ENCODE peak calls at places on chromosomes 2 and 18, in seven cellular contexts. R, N, B, U, V, Y and J are unnamed samples. For H3K9me3, the result is how much of the 10 kb centered on the place peaks cover.

GRCh38 chr2:59249441-59250330 is 1008.6 kb upstream of the FANCL start:
- DNase-seq in Y (no peak), V (no peak), N (no peak), R (no peak), B (no peak), U (no peak), J (peak)

GRCh38 chr2:64454316-64455030 is 511 bp downstream of the LGALSL start:
- DNase-seq in U (peak), R (peak), V (peak), N (peak), B (peak), Y (peak), J (peak)

GRCh38 chr2:42893047-42893758 is 100.8 kb upstream of the HAAO start:
- DNase-seq in N (no peak), U (no peak), R (no peak), B (no peak), Y (no peak), V (no peak), J (no peak)

GRCh38 chr2:66508358-66509071 is 73.6 kb downstream of the MEIS1 start:
- DNase-seq in U (no peak), Y (no peak), B (no peak), R (peak), N (no peak), V (peak), J (peak)

GRCh38 chr2:108933691-108934117 is 55.3 kb downstream of the EDAR start:
- DNase-seq in Y (no peak), V (no peak), N (peak), U (peak), B (no peak), R (no peak), J (no peak)

GRCh38 chr2:189102735-189103134 is 76.8 kb downstream of the COL5A2 start:
- DNase-seq in N (no peak), V (no peak), Y (no peak), R (no peak), U (no peak), B (no peak), J (no peak)

GRCh38 chr2:73043978-73044832 is 27.3 kb downstream of the SFXN5 start:
- DNase-seq in V (no peak), R (no peak), U (no peak), B (peak), Y (no peak), N (no peak), J (no peak)

GRCh38 chr18:36693931-36694661 is 134.7 kb downstream of the TPGS2 start:
- DNase-seq in U (no peak), Y (no peak), B (peak), N (no peak), V (no peak), R (no peak), J (no peak)

GRCh38 chr18:1094408-1094807 is 189.7 kb downstream of the ADCYAP1 start:
- DNase-seq in N (no peak), U (no peak), Y (no peak), B (no peak), R (no peak), V (no peak), J (no peak)

GRCh38 chr2:203722411-203722810 is 16.0 kb downstream of the CD28 start:
- DNase-seq in B (no peak), R (no peak), V (no peak), U (no peak), Y (no peak), N (no peak), J (no peak)

GRCh38 chr2:98387478-98387877 is 41.2 kb downstream of the CNGA3 start:
- DNase-seq in B (no peak), V (no peak), N (no peak), Y (no peak), U (no peak), R (no peak), J (no peak)

GRCh38 chr18:10321987-10322386 is 132.4 kb upstream of the APCDD1 start:
- DNase-seq in R (no peak), N (no peak), B (no peak), V (no peak), Y (no peak), U (no peak), J (no peak)

GRCh38 chr2:230085201-230085600 is 16.5 kb upstream of the SLC16A14 start:
- DNase-seq in V (no peak), R (peak), B (no peak), N (no peak), Y (no peak), U (no peak), J (no peak)

GRCh38 chr2:12702661-12703121 is 14.0 kb upstream of the TRIB2 start:
- DNase-seq in U (no peak), V (peak), N (no peak), R (peak), Y (no peak), B (no peak), J (no peak)

GRCh38 chr2:240233891-240234502 is 93.5 kb upstream of the OTOS start:
- DNase-seq in B (peak), V (no peak), N (no peak), Y (peak), R (no peak), U (no peak), J (no peak)

GRCh38 chr2:219496781-219497494 is 1.8 kb upstream of the GMPPA start:
- DNase-seq in R (peak), B (peak), N (no peak), Y (no peak), U (peak), V (no peak), J (no peak)

GRCh38 chr2:7835693-7836680 is 845.9 kb upstream of the ID2 start:
- DNase-seq in N (no peak), B (peak), V (no peak), Y (no peak), R (no peak), U (no peak), J (no peak)

GRCh38 chr2:27958711-27959378 is 68.3 kb downstream of the BABAM2 start:
- DNase-seq in U (no peak), B (no peak), Y (no peak), R (no peak), V (no peak), N (no peak), J (no peak)

GRCh38 chr2:10947005-10947440 is 35.3 kb downstream of the KCNF1 start:
- DNase-seq in N (no peak), Y (no peak), V (peak), U (no peak), R (peak), B (no peak), J (no peak)

DNA sequence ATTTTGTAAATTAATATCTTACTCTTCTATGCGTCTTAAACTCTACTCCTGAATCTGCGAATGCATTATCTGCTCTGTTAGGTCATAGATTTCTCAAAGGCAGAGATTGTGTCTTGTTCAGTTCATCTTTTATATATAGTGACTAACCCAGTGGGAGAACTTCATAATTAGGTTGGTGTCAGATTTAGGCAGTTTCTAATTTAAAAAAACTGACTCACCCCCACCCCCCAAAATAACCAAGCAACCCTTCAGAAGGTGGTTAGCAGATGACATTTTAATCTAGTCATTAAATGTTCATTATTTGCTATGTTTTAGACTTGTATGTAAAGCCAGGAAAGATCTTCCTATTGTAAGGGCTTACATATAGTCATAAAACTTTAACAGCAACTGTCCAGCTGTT is 10.4 kb downstream of the SERPINB12 start:
- DNase-seq in N (no peak), U (no peak), B (no peak), V (no peak), R (no peak), Y (no peak), J (no peak)
- H3K4me3 ChIP-seq in N (no peak), U (no peak), B (no peak), V (no peak), R (no peak), Y (no peak), J (no peak)

DNA sequence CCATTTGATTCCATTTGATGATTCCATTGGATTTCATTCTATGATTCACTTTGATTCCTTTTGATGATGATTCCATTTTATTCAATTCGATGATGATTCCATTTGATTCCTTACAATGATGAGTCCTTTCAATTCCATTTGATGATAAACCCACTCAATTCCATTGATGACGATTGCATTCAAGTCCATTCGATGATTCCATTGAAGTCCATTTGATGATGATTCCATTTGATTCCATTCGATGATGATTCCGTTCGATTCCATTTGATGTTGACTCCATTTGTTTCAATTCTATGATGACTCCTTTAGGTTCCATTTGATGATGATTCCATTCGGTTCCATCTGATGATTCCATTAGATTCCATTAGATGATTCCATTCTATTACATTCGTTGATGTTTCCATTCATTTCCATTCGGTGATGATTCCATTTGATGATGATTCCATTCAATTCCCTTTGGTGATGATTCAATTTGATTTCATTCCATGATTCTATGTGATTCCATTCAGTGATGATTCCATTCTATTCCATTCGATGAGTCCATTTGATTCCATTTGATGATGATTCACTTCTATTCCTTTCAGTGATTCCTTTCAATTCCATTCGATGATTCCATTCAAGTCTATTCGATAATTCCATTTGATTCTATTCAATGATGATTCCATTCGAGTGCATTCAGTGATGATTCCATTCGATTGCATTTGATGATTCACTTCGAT is 1106.0 kb downstream of the RPIA start:
- DNase-seq in Y (no peak), R (no peak), V (no peak), U (no peak), B (no peak), N (no peak), J (no peak)
- H3K9me3 ChIP-seq in Y (under half), R (under half), V (half or more), U (half or more), B (under half), N (under half), J (under half)

GRCh38 chr2:20666114-20666363 is 905 bp upstream of the GDF7 start:
- DNase-seq in V (no peak), U (no peak), Y (no peak), N (no peak), B (no peak), R (no peak), J (no peak)
- H3K4me3 ChIP-seq in V (no peak), U (peak), Y (peak), N (no peak), B (peak), R (no peak), J (no peak)

GRCh38 chr2:106004854-106005253 is 189.2 kb downstream of the UXS1 start:
- DNase-seq in R (no peak), U (no peak), V (no peak), N (no peak), B (no peak), Y (no peak), J (no peak)
- H3K9me3 ChIP-seq in R (under half), U (half or more), V (under half), N (under half), B (under half), Y (under half), J (under half)

DNA sequence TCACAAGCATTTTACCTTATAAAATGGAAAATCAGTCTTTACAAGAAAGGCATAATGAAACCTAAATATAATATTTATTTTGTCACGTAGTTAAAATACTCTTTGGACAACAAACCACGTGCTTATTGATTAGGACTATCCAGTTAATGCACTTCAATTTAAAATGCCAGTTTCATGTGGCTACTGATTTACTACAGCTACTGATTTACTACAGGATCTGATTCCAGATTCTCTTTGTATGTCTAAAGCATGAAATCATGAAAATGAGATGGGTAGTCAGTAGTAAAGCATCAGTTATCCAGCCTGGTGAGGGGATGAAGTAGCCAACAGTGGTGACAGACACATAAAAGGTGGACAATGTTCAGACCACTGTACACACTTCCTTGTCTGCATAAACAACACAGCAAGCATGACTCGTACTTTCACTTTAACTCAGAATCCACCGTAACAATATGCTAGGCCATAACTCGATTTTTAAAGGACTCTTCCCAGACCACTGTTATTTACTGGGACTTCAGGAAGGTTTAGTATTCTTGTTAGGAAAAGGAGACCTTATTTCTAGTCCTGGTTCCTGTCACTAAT is 24.9 kb downstream of the ACAA2 start:
- DNase-seq in R (peak), U (no peak), B (no peak), Y (no peak), V (peak), N (no peak), J (no peak)
- H3K4me3 ChIP-seq in R (peak), U (no peak), B (no peak), Y (no peak), V (peak), N (no peak), J (no peak)

DNA sequence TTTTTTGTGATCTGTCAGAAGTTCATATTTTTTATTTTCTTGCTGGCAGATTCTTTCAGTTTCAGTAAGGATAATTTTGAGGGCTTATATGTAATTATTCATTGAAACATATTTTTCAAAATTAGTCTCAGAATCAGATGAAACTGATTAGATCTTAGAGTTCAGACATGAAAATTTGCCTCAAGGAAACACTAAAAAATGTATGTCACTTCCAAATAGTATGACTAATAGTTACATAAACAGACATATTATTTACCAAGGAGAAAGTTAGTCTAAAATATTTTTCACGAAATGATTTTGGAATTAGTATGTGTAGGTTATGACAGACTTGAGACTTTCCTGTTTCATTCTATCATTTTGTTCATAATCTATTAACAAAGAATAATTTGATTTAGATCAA is 628.6 kb downstream of the CCDC85A start:
- DNase-seq in V (no peak), N (no peak), B (no peak), R (no peak), U (no peak), Y (no peak), J (no peak)
- H3K9me3 ChIP-seq in V (under half), N (under half), B (under half), R (under half), U (under half), Y (under half), J (under half)

GRCh38 chr2:96353032-96353561 is 17.5 kb downstream of the NCAPH start:
- DNase-seq in V (no peak), B (peak), R (no peak), U (peak), Y (peak), N (peak), J (no peak)
- H3K4me3 ChIP-seq in V (no peak), B (no peak), R (no peak), U (no peak), Y (no peak), N (no peak), J (no peak)